ENCODE peak calls at places on chromosomes 4 and X, in ten cellular contexts. One of them, this sample, is unnamed.

GRCh38 chrX:41672643-41673042 is 16.1 kb upstream of the GPR34 start:
- DNase-seq in PC-3: no peak
- DNase-seq in DND-41: no peak
- DNase-seq in H9: no peak
- DNase-seq in transverse colon: no peak
- DNase-seq in SJSA1: no peak
- DNase-seq in OCI-LY7: no peak
- DNase-seq in RWPE1: no peak
- DNase-seq in GM23248: no peak
- DNase-seq in GM12878: no peak
- DNase-seq in this sample: no peak

GRCh38 chrX:2707334-2707760 is 16.3 kb downstream of the CD99 start:
- DNase-seq in PC-3: peak; percentile 94
- DNase-seq in DND-41: peak; percentile 94
- DNase-seq in H9: peak; percentile 76
- DNase-seq in transverse colon: peak; percentile 57
- DNase-seq in SJSA1: peak; percentile 89
- DNase-seq in OCI-LY7: peak; percentile 97
- DNase-seq in RWPE1: peak; percentile 74
- DNase-seq in GM23248: peak; percentile 98
- DNase-seq in GM12878: peak; percentile 95
- DNase-seq in this sample: peak; percentile 69

GRCh38 chrX:6574762-6575161 is 39.8 kb upstream of the VCX3A start:
- DNase-seq in PC-3: no peak
- DNase-seq in DND-41: no peak
- DNase-seq in H9: peak; percentile 33
- DNase-seq in transverse colon: no peak
- DNase-seq in SJSA1: no peak
- DNase-seq in OCI-LY7: peak; percentile 1
- DNase-seq in RWPE1: no peak
- DNase-seq in GM23248: no peak
- DNase-seq in GM12878: no peak
- DNase-seq in this sample: no peak

GRCh38 chr4:121150486-121150885 is 13.6 kb downstream of the TNIP3 start:
- DNase-seq in PC-3: no peak
- DNase-seq in DND-41: no peak
- DNase-seq in H9: no peak
- DNase-seq in transverse colon: no peak
- DNase-seq in SJSA1: no peak
- DNase-seq in OCI-LY7: no peak
- DNase-seq in RWPE1: no peak
- DNase-seq in GM23248: no peak
- DNase-seq in GM12878: no peak
- DNase-seq in this sample: no peak

GRCh38 chr4:125123710-125124109 is 191.0 kb upstream of the FAT4 start:
- DNase-seq in PC-3: no peak
- DNase-seq in DND-41: no peak
- DNase-seq in H9: no peak
- DNase-seq in transverse colon: no peak
- DNase-seq in SJSA1: no peak
- DNase-seq in OCI-LY7: no peak
- DNase-seq in RWPE1: no peak
- DNase-seq in GM23248: peak; percentile 24
- DNase-seq in GM12878: no peak
- DNase-seq in this sample: no peak

GRCh38 chr4:1385373-1386340 is 20.6 kb downstream of the NKX1-1 start:
- DNase-seq in PC-3: no peak
- DNase-seq in DND-41: no peak
- DNase-seq in H9: no peak
- DNase-seq in transverse colon: no peak
- DNase-seq in SJSA1: no peak
- DNase-seq in OCI-LY7: no peak
- DNase-seq in RWPE1: no peak
- DNase-seq in GM23248: no peak
- DNase-seq in GM12878: no peak
- DNase-seq in this sample: no peak

GRCh38 chrX:138298268-138298667 is 413.2 kb downstream of the FGF13 start:
- DNase-seq in PC-3: no peak
- DNase-seq in DND-41: no peak
- DNase-seq in H9: no peak
- DNase-seq in transverse colon: no peak
- DNase-seq in SJSA1: no peak
- DNase-seq in OCI-LY7: no peak
- DNase-seq in RWPE1: no peak
- DNase-seq in GM23248: peak; percentile 20
- DNase-seq in GM12878: no peak
- DNase-seq in this sample: no peak

GRCh38 chr4:1766336-1767057 is 26.6 kb upstream of the FGFR3 start:
- DNase-seq in PC-3: no peak
- DNase-seq in DND-41: no peak
- DNase-seq in H9: peak; percentile 70
- DNase-seq in transverse colon: no peak
- DNase-seq in SJSA1: no peak
- DNase-seq in OCI-LY7: no peak
- DNase-seq in RWPE1: no peak
- DNase-seq in GM23248: no peak
- DNase-seq in GM12878: no peak
- DNase-seq in this sample: no peak

GRCh38 chr4:39942507-39942906 is 35.2 kb downstream of the PDS5A start:
- DNase-seq in PC-3: no peak
- DNase-seq in DND-41: no peak
- DNase-seq in H9: no peak
- DNase-seq in transverse colon: no peak
- DNase-seq in SJSA1: no peak
- DNase-seq in OCI-LY7: no peak
- DNase-seq in RWPE1: no peak
- DNase-seq in GM23248: no peak
- DNase-seq in GM12878: no peak
- DNase-seq in this sample: no peak

GRCh38 chr4:100299019-100299418 is 108.8 kb upstream of the DDIT4L start:
- DNase-seq in PC-3: peak; percentile 29
- DNase-seq in DND-41: no peak
- DNase-seq in H9: no peak
- DNase-seq in transverse colon: no peak
- DNase-seq in SJSA1: peak; percentile 68
- DNase-seq in OCI-LY7: no peak
- DNase-seq in RWPE1: peak; percentile 13
- DNase-seq in GM23248: peak; percentile 96
- DNase-seq in GM12878: no peak
- DNase-seq in this sample: no peak

GRCh38 chr4:34105311-34105710 is 2139.0 kb downstream of the ARAP2 start:
- DNase-seq in PC-3: no peak
- DNase-seq in DND-41: no peak
- DNase-seq in H9: no peak
- DNase-seq in transverse colon: no peak
- DNase-seq in SJSA1: no peak
- DNase-seq in OCI-LY7: no peak
- DNase-seq in RWPE1: peak; percentile 4
- DNase-seq in GM23248: peak; percentile 13
- DNase-seq in GM12878: no peak
- DNase-seq in this sample: no peak

GRCh38 chrX:44462851-44463250 is 79.8 kb downstream of the FUNDC1 start:
- DNase-seq in PC-3: no peak
- DNase-seq in DND-41: no peak
- DNase-seq in H9: no peak
- DNase-seq in transverse colon: no peak
- DNase-seq in SJSA1: no peak
- DNase-seq in OCI-LY7: no peak
- DNase-seq in RWPE1: no peak
- DNase-seq in GM23248: peak; percentile 10
- DNase-seq in GM12878: no peak
- DNase-seq in this sample: no peak

GRCh38 chr4:141102367-141102766 is 30.9 kb downstream of the RNF150 start:
- DNase-seq in PC-3: peak; percentile 77
- DNase-seq in DND-41: no peak
- DNase-seq in H9: no peak
- DNase-seq in transverse colon: no peak
- DNase-seq in SJSA1: peak; percentile 44
- DNase-seq in OCI-LY7: no peak
- DNase-seq in RWPE1: peak; percentile 49
- DNase-seq in GM23248: peak; percentile 70
- DNase-seq in GM12878: no peak
- DNase-seq in this sample: no peak

GRCh38 chr4:159248383-159249178 is 145.7 kb downstream of the RAPGEF2 start:
- DNase-seq in PC-3: no peak
- DNase-seq in DND-41: no peak
- DNase-seq in H9: no peak
- DNase-seq in transverse colon: no peak
- DNase-seq in SJSA1: peak; percentile 70
- DNase-seq in OCI-LY7: no peak
- DNase-seq in RWPE1: no peak
- DNase-seq in GM23248: peak; percentile 83
- DNase-seq in GM12878: no peak
- DNase-seq in this sample: no peak

GRCh38 chr4:7546809-7547367 is 112.2 kb upstream of the PSAPL1 start:
- DNase-seq in PC-3: peak; percentile 16
- DNase-seq in DND-41: no peak
- DNase-seq in H9: no peak
- DNase-seq in transverse colon: no peak
- DNase-seq in SJSA1: peak; percentile 2
- DNase-seq in OCI-LY7: no peak
- DNase-seq in RWPE1: peak; percentile 65
- DNase-seq in GM23248: peak; percentile 41
- DNase-seq in GM12878: no peak
- DNase-seq in this sample: no peak

GRCh38 chr4:86307432-86307831 is 52.4 kb downstream of the MAPK10 start:
- DNase-seq in PC-3: no peak
- DNase-seq in DND-41: no peak
- DNase-seq in H9: no peak
- DNase-seq in transverse colon: no peak
- DNase-seq in SJSA1: no peak
- DNase-seq in OCI-LY7: no peak
- DNase-seq in RWPE1: no peak
- DNase-seq in GM23248: peak; percentile 62
- DNase-seq in GM12878: no peak
- DNase-seq in this sample: no peak

GRCh38 chr4:41719417-41719816 is 29.1 kb downstream of the PHOX2B start:
- DNase-seq in PC-3: peak; percentile 36
- DNase-seq in DND-41: no peak
- DNase-seq in H9: no peak
- DNase-seq in transverse colon: no peak
- DNase-seq in SJSA1: no peak
- DNase-seq in OCI-LY7: no peak
- DNase-seq in RWPE1: no peak
- DNase-seq in GM23248: peak; percentile 41
- DNase-seq in GM12878: no peak
- DNase-seq in this sample: no peak

GRCh38 chr4:128728190-128728589 is 81.3 kb upstream of the JADE1 start:
- DNase-seq in PC-3: no peak
- DNase-seq in DND-41: no peak
- DNase-seq in H9: no peak
- DNase-seq in transverse colon: no peak
- DNase-seq in SJSA1: no peak
- DNase-seq in OCI-LY7: no peak
- DNase-seq in RWPE1: no peak
- DNase-seq in GM23248: no peak
- DNase-seq in GM12878: no peak
- DNase-seq in this sample: no peak
- H3K27ac ChIP-seq in PC-3: no peak overlapping the region
- H3K27ac ChIP-seq in DND-41: no peak overlapping the region
- H3K27ac ChIP-seq in H9: no peak overlapping the region
- H3K27ac ChIP-seq in transverse colon: no peak overlapping the region
- H3K27ac ChIP-seq in SJSA1: no peak overlapping the region
- H3K27ac ChIP-seq in OCI-LY7: no peak overlapping the region
- H3K27ac ChIP-seq in RWPE1: no peak overlapping the region
- H3K27ac ChIP-seq in GM23248: no peak overlapping the region
- H3K27ac ChIP-seq in GM12878: no peak overlapping the region
- H3K27ac ChIP-seq in this sample: no peak overlapping the region

GRCh38 chrX:19765628-19766027 is 121.8 kb downstream of the SH3KBP1 start:
- DNase-seq in PC-3: no peak
- DNase-seq in DND-41: no peak
- DNase-seq in H9: no peak
- DNase-seq in transverse colon: no peak
- DNase-seq in SJSA1: no peak
- DNase-seq in OCI-LY7: no peak
- DNase-seq in RWPE1: no peak
- DNase-seq in GM23248: no peak
- DNase-seq in GM12878: no peak
- DNase-seq in this sample: no peak
- H3K27ac ChIP-seq in PC-3: no peak overlapping the region
- H3K27ac ChIP-seq in DND-41: no peak overlapping the region
- H3K27ac ChIP-seq in H9: no peak overlapping the region
- H3K27ac ChIP-seq in transverse colon: no peak overlapping the region
- H3K27ac ChIP-seq in SJSA1: no peak overlapping the region
- H3K27ac ChIP-seq in OCI-LY7: no peak overlapping the region
- H3K27ac ChIP-seq in RWPE1: no peak overlapping the region
- H3K27ac ChIP-seq in GM23248: no peak overlapping the region
- H3K27ac ChIP-seq in GM12878: no peak overlapping the region
- H3K27ac ChIP-seq in this sample: no peak overlapping the region

DNA sequence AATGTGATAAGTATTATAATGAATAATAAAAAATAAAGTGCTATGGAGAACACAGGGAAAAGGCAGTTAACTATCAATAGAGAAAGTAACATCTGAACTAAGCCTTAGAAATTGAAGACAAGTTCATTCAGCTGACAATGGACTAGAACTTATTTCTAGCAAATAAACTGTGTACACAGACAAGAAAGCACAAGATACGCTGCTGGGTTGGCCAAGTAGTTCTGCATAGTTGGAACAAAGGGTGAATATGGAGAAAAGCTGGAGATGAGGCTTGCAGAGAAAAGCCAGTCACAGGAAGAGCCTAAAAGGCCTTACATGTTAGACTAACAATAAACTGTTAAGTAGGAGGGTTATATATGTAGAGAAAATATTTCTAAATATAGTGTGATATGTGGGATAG is 71.2 kb downstream of the WDFY3 start:
- DNase-seq in PC-3: no peak
- DNase-seq in DND-41: no peak
- DNase-seq in H9: no peak
- DNase-seq in transverse colon: no peak
- DNase-seq in SJSA1: no peak
- DNase-seq in OCI-LY7: no peak
- DNase-seq in RWPE1: no peak
- DNase-seq in GM23248: no peak
- DNase-seq in GM12878: no peak
- DNase-seq in this sample: no peak
- H3K27ac ChIP-seq in PC-3: no peak overlapping the region
- H3K27ac ChIP-seq in DND-41: no peak overlapping the region
- H3K27ac ChIP-seq in H9: no peak overlapping the region
- H3K27ac ChIP-seq in transverse colon: no peak overlapping the region
- H3K27ac ChIP-seq in SJSA1: no peak overlapping the region
- H3K27ac ChIP-seq in OCI-LY7: no peak overlapping the region
- H3K27ac ChIP-seq in RWPE1: no peak overlapping the region
- H3K27ac ChIP-seq in GM23248: no peak overlapping the region
- H3K27ac ChIP-seq in GM12878: no peak overlapping the region
- H3K27ac ChIP-seq in this sample: no peak overlapping the region

GRCh38 chr4:53899544-53900274 is 164.7 kb downstream of the CHIC2 start:
- DNase-seq in PC-3: no peak
- DNase-seq in DND-41: no peak
- DNase-seq in H9: no peak
- DNase-seq in transverse colon: no peak
- DNase-seq in SJSA1: no peak
- DNase-seq in OCI-LY7: no peak
- DNase-seq in RWPE1: no peak
- DNase-seq in GM23248: peak; percentile 92
- DNase-seq in GM12878: no peak
- DNase-seq in this sample: no peak
- H3K27ac ChIP-seq in PC-3: no peak overlapping the region
- H3K27ac ChIP-seq in DND-41: no peak overlapping the region
- H3K27ac ChIP-seq in H9: no peak overlapping the region
- H3K27ac ChIP-seq in transverse colon: peak overlapping the region; percentile 6
- H3K27ac ChIP-seq in SJSA1: no peak overlapping the region
- H3K27ac ChIP-seq in OCI-LY7: no peak overlapping the region
- H3K27ac ChIP-seq in RWPE1: no peak overlapping the region
- H3K27ac ChIP-seq in GM23248: peak overlapping the region; percentile 92
- H3K27ac ChIP-seq in GM12878: no peak overlapping the region
- H3K27ac ChIP-seq in this sample: no peak overlapping the region